ENCODE peak calls at places on chromosomes 7 and 10, in four cellular contexts. M, P, S and I are unnamed samples.
A peak's percentile ranks its signal among the peaks of the same experiment; 100 is the strongest.

GRCh38 chr10:80459047-80459865 is 5.1 kb downstream of the TSPAN14 start:
- DNase-seq in M (peak; percentile 48), P (peak; percentile 80), S (peak; percentile 66), I (peak; percentile 85)

GRCh38 chr10:6045600-6046457 is 16.3 kb downstream of the IL2RA start:
- DNase-seq in M (no peak), P (no peak), S (no peak), I (no peak)

GRCh38 chr10:124242365-124242764 is 149.0 kb upstream of the CHST15 start:
- DNase-seq in M (no peak), P (no peak), S (no peak), I (no peak)

GRCh38 chr10:51510231-51510630 is 189.2 kb downstream of the CSTF2T start:
- DNase-seq in M (no peak), P (no peak), S (no peak), I (no peak)

GRCh38 chr10:78434886-78435285 is 401.2 kb downstream of the RPS24 start:
- DNase-seq in M (no peak), P (no peak), S (no peak), I (no peak)

GRCh38 chr10:75209325-75210192 is 1.0 kb upstream of the VDAC2 start:
- DNase-seq in M (peak; percentile 85), P (peak; percentile 91), S (peak; percentile 83), I (peak; percentile 91)

GRCh38 chr7:115561341-115562110 is 469.0 kb downstream of the TFEC start:
- DNase-seq in M (no peak), P (no peak), S (no peak), I (no peak)

GRCh38 chr10:100662067-100662466 is 83.3 kb upstream of the PAX2 start:
- DNase-seq in M (no peak), P (no peak), S (no peak), I (no peak)

GRCh38 chr7:18624436-18624835 is 128.9 kb downstream of the HDAC9 start:
- DNase-seq in M (no peak), P (no peak), S (no peak), I (no peak)

GRCh38 chr7:51316262-51316665 is 345 bp downstream of the COBL start:
- DNase-seq in M (no peak), P (no peak), S (peak; percentile 30), I (peak; percentile 54)

GRCh38 chr10:6283632-6284031 is 80.9 kb downstream of the PFKFB3 start:
- DNase-seq in M (no peak), P (no peak), S (no peak), I (no peak)

GRCh38 chr7:121401896-121402295 is 5.8 kb upstream of the FAM3C start:
- DNase-seq in M (no peak), P (no peak), S (no peak), I (no peak)

GRCh38 chr7:106518986-106519385 is 142.0 kb downstream of the CCDC71L start:
- DNase-seq in M (no peak), P (no peak), S (no peak), I (no peak)

GRCh38 chr10:48598936-48599829 is 5.7 kb downstream of the ARHGAP22 start:
- DNase-seq in M (no peak), P (no peak), S (no peak), I (peak; percentile 51)

GRCh38 chr10:86868353-86868752 is 89.1 kb downstream of the MMRN2 start:
- DNase-seq in M (peak; percentile 40), P (no peak), S (no peak), I (no peak)

GRCh38 chr10:130606001-130606405 is 469.8 kb downstream of the GLRX3 start:
- DNase-seq in M (no peak), P (no peak), S (no peak), I (no peak)
- H3K4me3 ChIP-seq in M (no peak overlapping the region), P (no peak overlapping the region), S (no peak overlapping the region), I (no peak overlapping the region)

GRCh38 chr10:29411666-29412335 is 122.9 kb downstream of the LYZL1 start:
- DNase-seq in M (no peak), P (no peak), S (no peak), I (no peak)

GRCh38 chr10:29414501-29414900 is 125.6 kb downstream of the LYZL1 start:
- DNase-seq in M (no peak), P (no peak), S (no peak), I (no peak)

GRCh38 chr10:29409241-29410051 is 120.6 kb downstream of the LYZL1 start:
- DNase-seq in M (peak; percentile 83), P (peak; percentile 89), S (peak; percentile 82), I (peak; percentile 82)

GRCh38 chr10:29415876-29416275 is 127.0 kb downstream of the LYZL1 start:
- DNase-seq in M (no peak), P (no peak), S (no peak), I (no peak)

DNA sequence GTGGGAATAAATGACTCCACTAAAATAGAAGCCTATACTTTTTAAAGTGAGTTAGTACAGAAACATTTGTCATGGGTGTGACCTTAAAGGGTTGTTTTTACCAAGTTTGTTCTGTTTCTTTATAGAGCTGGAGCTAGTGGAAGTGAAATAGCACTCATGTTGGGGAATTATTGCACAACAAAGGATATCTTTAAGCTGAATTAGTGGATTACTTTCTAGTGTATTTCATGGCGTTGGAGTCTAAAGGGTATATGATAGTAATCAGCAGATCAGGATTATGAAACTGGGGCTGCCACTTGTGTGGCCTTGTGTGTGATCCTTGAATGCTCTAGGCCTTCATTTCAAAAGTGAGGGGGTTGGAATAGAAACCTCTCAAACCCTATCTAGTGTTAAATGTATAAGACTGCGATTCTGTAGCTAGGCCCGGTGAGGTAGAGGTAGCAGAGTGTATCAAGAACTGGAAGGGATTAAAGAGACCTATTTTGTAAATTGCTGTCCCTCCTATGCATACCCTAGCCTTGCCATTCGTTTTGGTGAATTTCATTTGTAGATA is 123.7 kb downstream of the LYZL1 start:
- DNase-seq in M (no peak), P (no peak), S (no peak), I (no peak)
- H3K4me1 ChIP-seq in M (peaks cover 36% of the 10 kb centered on the region), P (peaks cover 44% of the 10 kb centered on the region), S (peaks cover 34% of the 10 kb centered on the region), I (no peaks in the 10 kb centered on the region)

GRCh38 chr7:22319424-22320403 is 37.2 kb downstream of the RAPGEF5 start:
- DNase-seq in M (no peak), P (no peak), S (no peak), I (no peak)
- H3K4me3 ChIP-seq in M (no peak overlapping the region), P (no peak overlapping the region), S (no peak overlapping the region), I (no peak overlapping the region)

GRCh38 chr7:113270790-113271189 is 152.4 kb upstream of the SMIM30 start:
- DNase-seq in M (no peak), P (no peak), S (no peak), I (no peak)
- H3K4me1 ChIP-seq in M (no peaks in the 10 kb centered on the region), P (no peaks in the 10 kb centered on the region), S (no peaks in the 10 kb centered on the region), I (no peaks in the 10 kb centered on the region)

GRCh38 chr7:100082978-100083377 is 1.5 kb upstream of the ZNF3 start:
- DNase-seq in M (no peak), P (no peak), S (no peak), I (no peak)
- H3K4me3 ChIP-seq in M (no peak overlapping the region), P (peak overlapping the region; percentile 97), S (no peak overlapping the region), I (no peak overlapping the region)

GRCh38 chr10:17006631-17007161 is 122.9 kb downstream of the CUBN start:
- DNase-seq in M (peak; percentile 69), P (no peak), S (no peak), I (no peak)
- H3K4me1 ChIP-seq in M (peaks cover 18% of the 10 kb centered on the region), P (peaks cover 70% of the 10 kb centered on the region), S (peaks cover 24% of the 10 kb centered on the region), I (peaks cover 40% of the 10 kb centered on the region)

GRCh38 chr7:138205614-138206150 is 129.4 kb downstream of the AKR1D1 start:
- DNase-seq in M (no peak), P (no peak), S (no peak), I (no peak)
- H3K4me3 ChIP-seq in M (no peak overlapping the region), P (no peak overlapping the region), S (no peak overlapping the region), I (no peak overlapping the region)